ENCODE peak calls at places on chromosome 16, in four cellular contexts. W, N, M and P are unnamed samples.

GRCh38 chr16:28549301-28549899 is 4.3 kb upstream of the SGF29 start:
- DNase-seq in W (no peak), N (no peak), M (no peak), P (no peak)

GRCh38 chr16:55835578-55835977 is 2.7 kb upstream of the CES1 start:
- DNase-seq in W (no peak), N (no peak), M (no peak), P (no peak)

GRCh38 chr16:85505794-85506339 is 107.3 kb upstream of the GSE1 start:
- DNase-seq in W (no peak), N (no peak), M (no peak), P (no peak)

GRCh38 chr16:27446721-27447120 is 44.7 kb downstream of the IL21R start:
- DNase-seq in W (no peak), N (no peak), M (no peak), P (no peak)

GRCh38 chr16:73145166-73145565 is 97.2 kb upstream of the ZFHX3 start:
- DNase-seq in W (no peak), N (peak), M (no peak), P (no peak)

GRCh38 chr16:15611610-15612009 is 31.3 kb downstream of the MARF1 start:
- DNase-seq in W (no peak), N (no peak), M (no peak), P (no peak)

GRCh38 chr16:27245276-27246231 is 23.0 kb downstream of the NSMCE1 start:
- DNase-seq in W (no peak), N (no peak), M (no peak), P (peak)

GRCh38 chr16:72990003-72990521 is 57.9 kb downstream of the ZFHX3 start:
- DNase-seq in W (peak), N (no peak), M (no peak), P (peak)

GRCh38 chr16:10971560-10971961 is 27.2 kb downstream of the CLEC16A start:
- DNase-seq in W (no peak), N (peak), M (no peak), P (peak)

GRCh38 chr16:27400751-27401620 is 988 bp upstream of the IL21R start:
- DNase-seq in W (no peak), N (no peak), M (no peak), P (no peak)

GRCh38 chr16:27699540-27699939 is 149.6 kb downstream of the KATNIP start:
- DNase-seq in W (no peak), N (no peak), M (no peak), P (no peak)

GRCh38 chr16:28126684-28127620 is 63.4 kb upstream of the GSG1L start:
- DNase-seq in W (no peak), N (no peak), M (no peak), P (peak)

GRCh38 chr16:466651-467050 is 41.2 kb downstream of the RAB11FIP3 start:
- DNase-seq in W (no peak), N (no peak), M (no peak), P (peak)

GRCh38 chr16:4918790-4919210 is 18.1 kb downstream of the PPL start:
- DNase-seq in W (no peak), N (peak), M (no peak), P (no peak)